ENCODE peak calls at places on chromosomes 16 and 17, in four cellular contexts. D is heart left ventricle; B is Panc1; N is CD4-positive, CD25-positive, alpha-beta regulatory T cell. M is an unnamed sample. For H3K4me1, the result is how much of the 10 kb centered on the place peaks cover.

GRCh38 chr16:74726736-74727135 is 26.1 kb upstream of the MLKL start:
- DNase-seq in D (no peak), B (no peak), N (no peak), M (no peak)

GRCh38 chr16:29645699-29646187 is 17.3 kb upstream of the SPN start:
- DNase-seq in D (no peak), B (no peak), N (no peak), M (no peak)

GRCh38 chr16:19215705-19216104 is 47.7 kb downstream of the SYT17 start:
- DNase-seq in D (no peak), B (no peak), N (no peak), M (no peak)

GRCh38 chr16:58847902-58848661 is 114.0 kb upstream of the GOT2 start:
- DNase-seq in D (no peak), B (no peak), N (no peak), M (no peak)

GRCh38 chr16:30567991-30568638 is 3.4 kb downstream of the ZNF688 start:
- DNase-seq in D (no peak), B (peak), N (peak), M (peak)

GRCh38 chr16:56087636-56088035 is 103.7 kb upstream of the GNAO1 start:
- DNase-seq in D (no peak), B (no peak), N (no peak), M (no peak)

GRCh38 chr16:27154573-27155521 is 48.5 kb upstream of the KDM8 start:
- DNase-seq in D (peak), B (no peak), N (peak), M (peak)

GRCh38 chr17:47618416-47618815 is 31.3 kb upstream of the KPNB1 start:
- DNase-seq in D (no peak), B (no peak), N (no peak), M (no peak)

GRCh38 chr16:29978564-29979270 is 5.0 kb downstream of the TAOK2 start:
- DNase-seq in D (no peak), B (no peak), N (no peak), M (no peak)

GRCh38 chr16:2206780-2207433 is 1.7 kb downstream of the MLST8 start:
- DNase-seq in D (no peak), B (no peak), N (no peak), M (no peak)

GRCh38 chr17:20784100-20784665 is 204.7 kb downstream of the CDRT15L2 start:
- DNase-seq in D (no peak), B (no peak), N (no peak), M (no peak)

GRCh38 chr17:37689317-37689716 is 46.1 kb upstream of the DDX52 start:
- DNase-seq in D (no peak), B (no peak), N (no peak), M (no peak)

GRCh38 chr16:82384017-82384416 is 214.0 kb upstream of the MPHOSPH6 start:
- DNase-seq in D (no peak), B (no peak), N (no peak), M (no peak)

GRCh38 chr17:64975318-64976087 is 56.2 kb upstream of the LRRC37A3 start:
- DNase-seq in D (peak), B (peak), N (peak), M (peak)

GRCh38 chr17:10233157-10233556 is 34.8 kb upstream of the GAS7 start:
- DNase-seq in D (no peak), B (no peak), N (no peak), M (no peak)

GRCh38 chr17:35256629-35257028 is 13.8 kb downstream of the SLFN5 start:
- DNase-seq in D (no peak), B (no peak), N (no peak), M (peak)

GRCh38 chr16:56856876-56857447 is 8.0 kb upstream of the SLC12A3 start:
- DNase-seq in D (no peak), B (no peak), N (no peak), M (no peak)

GRCh38 chr17:42527932-42528331 is 8.1 kb upstream of the NAGLU start:
- DNase-seq in D (no peak), B (no peak), N (no peak), M (no peak)

GRCh38 chr17:42522798-42523278 is 13.2 kb upstream of the NAGLU start:
- DNase-seq in D (no peak), B (no peak), N (no peak), M (no peak)

GRCh38 chr17:42526031-42526444 is 10.0 kb upstream of the NAGLU start:
- DNase-seq in D (no peak), B (no peak), N (no peak), M (no peak)

GRCh38 chr17:42522263-42522790 is 13.7 kb upstream of the NAGLU start:
- DNase-seq in D (no peak), B (no peak), N (no peak), M (no peak)

GRCh38 chr17:42525221-42525620 is 10.8 kb upstream of the NAGLU start:
- DNase-seq in D (no peak), B (no peak), N (no peak), M (no peak)
- H3K4me1 ChIP-seq in D (under half), B (under half), N (under half), M (under half)

GRCh38 chr17:4514779-4515178 is 16.1 kb downstream of the SPNS2 start:
- DNase-seq in D (no peak), B (no peak), N (no peak), M (no peak)
- H3K27ac ChIP-seq in D (no peak), B (no peak), N (no peak), M (no peak)

GRCh38 chr17:48727415-48728175 is 955 bp downstream of the HOXB13 start:
- DNase-seq in D (no peak), B (no peak), N (no peak), M (no peak)
- H3K4me3 ChIP-seq in D (no peak), B (peak), N (no peak), M (no peak)

GRCh38 chr17:50165466-50165865 is 339 bp upstream of the SGCA start:
- DNase-seq in D (no peak), B (no peak), N (no peak), M (no peak)
- H3K4me1 ChIP-seq in D (under half), B (under half), N (under half), M (under half)

GRCh38 chr16:14004719-14005315 is 66.3 kb upstream of the MRTFB start:
- DNase-seq in D (no peak), B (no peak), N (no peak), M (no peak)

GRCh38 chr16:14003119-14003570 is 68.0 kb upstream of the MRTFB start:
- DNase-seq in D (peak), B (no peak), N (no peak), M (no peak)

GRCh38 chr16:14007460-14007859 is 63.7 kb upstream of the MRTFB start:
- DNase-seq in D (no peak), B (no peak), N (no peak), M (no peak)

GRCh38 chr16:14004031-14004718 is 66.9 kb upstream of the MRTFB start:
- DNase-seq in D (peak), B (no peak), N (no peak), M (no peak)

GRCh38 chr16:14005335-14005734 is 65.8 kb upstream of the MRTFB start:
- DNase-seq in D (no peak), B (no peak), N (no peak), M (no peak)
- H3K27ac ChIP-seq in D (peak), B (peak), N (no peak), M (no peak)

GRCh38 chr17:44217738-44218343 is 1.6 kb downstream of the UBTF start:
- DNase-seq in D (no peak), B (no peak), N (no peak), M (no peak)

GRCh38 chr17:44216173-44216572 is 3.3 kb downstream of the UBTF start:
- DNase-seq in D (no peak), B (no peak), N (peak), M (peak)

GRCh38 chr17:44218344-44219125 is 940 bp downstream of the UBTF start:
- DNase-seq in D (peak), B (no peak), N (peak), M (peak)

GRCh38 chr17:44214896-44215295 is 4.6 kb downstream of the UBTF start:
- DNase-seq in D (no peak), B (no peak), N (no peak), M (no peak)

GRCh38 chr17:44216674-44217073 is 2.8 kb downstream of the UBTF start:
- DNase-seq in D (no peak), B (no peak), N (no peak), M (no peak)
- H3K4me3 ChIP-seq in D (no peak), B (no peak), N (peak), M (peak)

GRCh38 chr16:85755929-85756768 is 5.3 kb upstream of the C16orf74 start:
- DNase-seq in D (no peak), B (no peak), N (no peak), M (no peak)

GRCh38 chr16:85761866-85762265 is 11.0 kb upstream of the C16orf74 start:
- DNase-seq in D (no peak), B (no peak), N (no peak), M (no peak)

GRCh38 chr16:85759631-85760419 is 8.9 kb upstream of the C16orf74 start:
- DNase-seq in D (no peak), B (peak), N (peak), M (no peak)

GRCh38 chr16:85757341-85757822 is 6.5 kb upstream of the C16orf74 start:
- DNase-seq in D (no peak), B (no peak), N (no peak), M (no peak)

GRCh38 chr16:85759136-85759535 is 8.2 kb upstream of the C16orf74 start:
- DNase-seq in D (no peak), B (no peak), N (no peak), M (no peak)
- H3K4me1 ChIP-seq in D (under half), B (under half), N (under half), M (under half)

DNA sequence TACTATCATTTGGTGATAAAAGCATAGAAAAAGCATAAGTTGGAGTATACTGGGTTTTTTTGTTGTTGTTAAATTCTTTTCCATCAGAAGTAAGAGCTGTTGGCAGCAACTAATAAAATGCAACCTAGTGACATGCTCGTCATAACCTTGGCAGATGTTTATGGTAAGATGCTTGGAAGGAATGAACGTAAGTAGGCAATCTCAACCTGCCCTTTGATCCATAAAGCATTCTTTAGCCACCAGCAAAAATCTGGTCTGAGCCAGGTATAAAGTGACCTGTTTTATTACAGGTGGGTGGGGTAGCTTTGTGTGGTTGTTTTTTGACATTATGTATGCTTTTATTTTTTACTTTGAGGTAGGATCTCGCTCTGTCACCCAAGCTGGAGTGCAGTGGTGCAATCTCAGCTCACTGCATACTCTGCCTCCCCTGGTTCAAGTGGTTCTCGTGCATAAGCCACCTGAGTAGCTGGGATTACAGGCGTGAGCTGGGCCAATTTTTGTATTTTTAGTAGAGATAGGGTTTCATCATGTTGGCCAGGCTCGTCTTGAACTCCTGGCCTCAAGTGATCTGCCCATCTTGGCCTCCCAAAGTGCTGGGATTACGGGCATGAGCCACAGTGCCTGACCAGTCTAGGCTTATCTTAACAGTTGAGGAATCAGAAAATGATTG is 22.0 kb downstream of the WSB1 start:
- DNase-seq in D (no peak), B (no peak), N (no peak), M (no peak)
- H3K27ac ChIP-seq in D (peak), B (no peak), N (no peak), M (no peak)

DNA sequence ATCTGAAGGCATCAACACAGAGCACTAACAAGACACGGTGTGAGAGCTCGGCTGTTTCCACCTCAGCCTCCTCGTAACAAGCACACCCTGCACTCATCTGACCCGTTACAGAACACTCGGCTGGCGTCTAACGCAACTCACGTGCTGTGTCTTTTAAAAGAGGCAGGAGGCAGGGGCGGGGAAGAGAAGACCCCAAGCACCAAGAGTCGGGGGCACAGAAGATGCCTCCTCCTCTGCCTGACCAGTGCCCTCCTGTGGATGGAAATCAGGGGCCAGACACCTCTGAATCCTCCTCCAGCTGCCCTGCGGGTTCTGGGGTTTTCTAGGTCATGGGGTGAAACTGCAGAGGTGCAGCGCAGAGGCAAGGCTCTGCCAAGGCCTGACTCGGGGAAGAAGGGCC is 74.3 kb downstream of the ZNF778 start:
- DNase-seq in D (peak), B (no peak), N (no peak), M (no peak)
- H3K4me3 ChIP-seq in D (no peak), B (no peak), N (no peak), M (no peak)

GRCh38 chr16:53741546-53741945 is 37.6 kb downstream of the FTO start:
- DNase-seq in D (no peak), B (no peak), N (no peak), M (no peak)
- H3K4me1 ChIP-seq in D (under half), B (under half), N (under half), M (under half)